ENCODE peak calls at places on chromosomes 2 and 18, in eight cellular contexts. S is adrenal gland, N is MM.1S, T is endothelial cell of umbilical vein, Y is K562, Q is tibial nerve, R is right atrium auricular region, U is colonic mucosa. F is an unnamed sample. For H3K4me1, the result is how much of the 10 kb centered on the place peaks cover.

GRCh38 chr2:220555961-220556360 is 928.5 kb downstream of the SLC4A3 start:
- DNase-seq in T (no peak), Y (no peak), Q (no peak), S (no peak), N (no peak), U (no peak), R (no peak), F (no peak)

GRCh38 chr2:19171409-19171808 is 187.0 kb downstream of the OSR1 start:
- DNase-seq in Y (no peak), R (no peak), U (no peak), T (no peak), N (no peak), Q (no peak), S (no peak), F (no peak)

GRCh38 chr18:79463424-79463960 is 67.8 kb downstream of the NFATC1 start:
- DNase-seq in T (no peak), N (no peak), R (no peak), Y (no peak), Q (no peak), S (no peak), U (no peak), F (no peak)

GRCh38 chr2:205141381-205141780 is 540.9 kb upstream of the NRP2 start:
- DNase-seq in Y (no peak), R (no peak), N (no peak), U (no peak), S (no peak), T (peak), Q (no peak), F (no peak)

GRCh38 chr2:172997031-172997430 is 78.6 kb upstream of the MAP3K20 start:
- DNase-seq in T (no peak), Y (no peak), U (no peak), Q (no peak), R (no peak), S (no peak), N (no peak), F (no peak)

GRCh38 chr2:64807417-64807816 is 153.7 kb upstream of the SERTAD2 start:
- DNase-seq in Y (no peak), U (no peak), Q (no peak), R (no peak), T (peak), S (peak), N (peak), F (no peak)

GRCh38 chr18:57961876-57962505 is 82.0 kb upstream of the NEDD4L start:
- DNase-seq in N (no peak), U (no peak), Y (no peak), T (no peak), Q (no peak), S (no peak), R (no peak), F (no peak)

GRCh38 chr18:36378194-36378593 is 80.7 kb downstream of the FHOD3 start:
- DNase-seq in Y (no peak), S (no peak), N (no peak), Q (no peak), R (no peak), T (no peak), U (no peak), F (no peak)

GRCh38 chr2:98088261-98088660 is 1.3 kb downstream of the VWA3B start:
- DNase-seq in S (peak), N (no peak), U (peak), R (no peak), Y (no peak), Q (peak), T (no peak), F (peak)

GRCh38 chr2:52386433-52386832 is 1354.5 kb upstream of the NRXN1 start:
- DNase-seq in Q (no peak), T (no peak), U (no peak), R (no peak), S (no peak), N (no peak), Y (no peak), F (no peak)

DNA sequence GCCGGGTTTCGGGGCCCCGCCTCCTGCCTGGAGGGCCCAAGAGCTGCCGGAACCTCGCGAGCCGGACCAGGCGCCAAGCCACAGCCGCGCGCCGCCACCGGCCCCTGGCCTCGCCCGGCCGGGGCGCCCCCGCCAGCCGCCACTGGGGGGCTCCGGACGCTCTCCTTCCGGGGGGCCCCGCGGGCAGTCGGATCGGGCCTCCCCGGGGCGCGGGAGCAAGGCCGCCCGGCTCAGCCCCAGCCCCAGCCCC is 17.4 kb upstream of the HAAO start:
- DNase-seq in R (peak), Y (peak), S (peak), N (peak), T (no peak), Q (no peak), U (peak), F (peak)
- TF ChIP-seq CTCF in R (peak), Y (peak), S (peak), N (no peak), T (no peak), Q (peak), U (no peak), F (no peak)

DNA sequence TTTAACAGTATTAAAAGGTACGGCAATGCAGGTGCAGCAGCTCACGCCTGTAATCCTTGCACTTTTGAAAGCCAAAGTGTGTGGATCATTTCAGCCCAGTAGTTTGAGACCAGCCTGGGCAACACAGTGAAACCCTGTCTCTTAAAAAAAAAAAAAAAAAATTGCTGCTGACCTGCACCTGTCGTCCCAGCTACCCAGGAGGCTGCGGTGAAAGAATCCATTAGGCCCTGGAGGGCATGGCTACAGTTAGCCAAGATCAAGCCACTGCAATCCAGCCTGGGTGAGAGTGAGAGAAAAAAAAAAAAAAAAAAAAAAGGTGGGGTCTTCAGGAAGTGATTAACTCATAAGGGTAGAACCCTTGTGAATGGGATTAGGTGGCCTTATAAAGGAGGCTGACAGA is 12.8 kb downstream of the CUL3 start:
- DNase-seq in Q (no peak), Y (no peak), T (no peak), R (no peak), U (no peak), S (no peak), N (no peak), F (no peak)
- H3K4me1 ChIP-seq in Q (half or more), Y (under half), T (under half), R (half or more), U (under half), S (under half), N (under half), F (half or more)

DNA sequence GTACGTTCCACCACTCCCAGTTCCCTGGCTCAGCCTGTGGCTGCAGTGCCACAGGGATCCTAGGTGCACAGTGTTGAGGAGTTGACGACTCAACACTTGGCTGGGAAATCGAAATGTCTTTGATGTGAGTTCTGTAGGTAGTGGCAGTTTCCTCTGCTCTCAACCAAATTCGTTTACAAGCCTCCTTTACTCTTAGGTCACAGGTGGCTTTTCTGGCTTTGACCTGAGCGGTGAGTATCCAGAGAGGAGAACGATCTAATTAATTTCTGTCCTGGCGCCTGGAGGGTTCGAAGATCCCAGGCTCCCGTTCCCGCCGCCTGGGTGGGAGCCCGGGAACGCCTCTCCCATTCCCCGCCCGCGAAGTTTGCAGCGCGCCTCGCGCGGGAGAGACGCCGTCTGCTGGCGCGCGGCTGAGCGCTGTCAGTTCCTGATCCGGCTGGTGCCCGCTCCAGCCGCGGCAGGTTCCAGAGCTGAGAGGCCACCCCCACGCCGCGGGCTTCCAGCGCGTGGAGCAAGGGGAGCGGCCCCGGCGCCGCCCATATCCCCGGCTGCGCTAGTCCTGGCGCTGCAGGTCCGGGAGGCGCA is at the start of gene LAMA3:
- DNase-seq in N (peak), U (peak), Y (no peak), R (no peak), S (peak), Q (no peak), T (peak), F (peak)
- H3K4me3 ChIP-seq in N (peak), U (peak), Y (no peak), R (peak), S (no peak), Q (peak), T (peak), F (peak)

GRCh38 chr2:74002515-74003391 is 18.0 kb downstream of the TET3 start:
- DNase-seq in U (peak), Q (peak), N (peak), R (peak), S (peak), T (peak), Y (peak), F (peak)
- TF ChIP-seq CTCF in U (no peak), Q (peak), N (no peak), R (peak), S (peak), T (peak), Y (peak), F (peak)

GRCh38 chr2:38692636-38693318 is 26.9 kb downstream of the GALM start:
- DNase-seq in U (peak), T (no peak), R (no peak), Y (peak), S (peak), N (no peak), Q (no peak), F (no peak)
- H3K4me1 ChIP-seq in U (under half), T (under half), R (under half), Y (under half), S (under half), N (under half), Q (under half), F (under half)

DNA sequence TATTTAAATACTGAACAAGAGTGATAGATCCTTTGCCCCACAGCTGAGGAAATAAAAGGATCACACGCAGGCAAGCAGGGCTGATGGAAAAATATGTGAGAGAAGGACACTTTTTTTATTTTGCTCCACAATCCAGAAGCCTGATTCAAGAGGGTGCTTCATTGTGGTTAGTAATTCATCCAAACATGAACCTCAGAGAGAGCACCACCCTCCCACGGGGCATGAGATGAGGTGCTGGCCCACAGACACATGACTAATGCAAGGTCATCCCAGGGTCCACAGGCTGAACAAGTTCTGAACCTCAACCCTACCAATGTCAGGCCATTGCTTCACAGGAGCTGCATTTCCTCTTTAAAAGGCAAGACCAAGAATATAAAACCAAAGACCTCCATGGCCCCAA is 239.6 kb downstream of the MREG start:
- DNase-seq in N (no peak), Q (peak), Y (no peak), T (no peak), S (no peak), U (no peak), R (no peak), F (no peak)
- H3K4me3 ChIP-seq in N (no peak), Q (no peak), Y (no peak), T (no peak), S (no peak), U (no peak), R (no peak), F (no peak)

GRCh38 chr18:6370410-6370809 is 44.3 kb downstream of the L3MBTL4 start:
- DNase-seq in T (no peak), Y (no peak), S (no peak), N (no peak), U (no peak), Q (no peak), R (no peak), F (no peak)

GRCh38 chr18:6365385-6365784 is 49.3 kb downstream of the L3MBTL4 start:
- DNase-seq in U (no peak), R (no peak), Y (no peak), S (no peak), Q (no peak), T (no peak), N (no peak), F (no peak)

GRCh38 chr18:6368017-6368416 is 46.7 kb downstream of the L3MBTL4 start:
- DNase-seq in Q (no peak), Y (no peak), R (no peak), N (no peak), U (no peak), T (no peak), S (no peak), F (no peak)

GRCh38 chr18:6366776-6367175 is 47.9 kb downstream of the L3MBTL4 start:
- DNase-seq in S (no peak), R (no peak), N (no peak), Q (no peak), U (no peak), T (no peak), Y (no peak), F (no peak)

GRCh38 chr18:6367208-6367607 is 47.5 kb downstream of the L3MBTL4 start:
- DNase-seq in S (no peak), R (no peak), U (no peak), Q (no peak), Y (no peak), N (no peak), T (no peak), F (no peak)
- TF ChIP-seq CTCF in S (no peak), R (no peak), U (no peak), Q (no peak), Y (no peak), N (no peak), T (no peak), F (no peak)